ENCODE peak calls at places on chromosomes 6 and 20, in five cellular contexts. L, P, C, H and X are unnamed samples.

GRCh38 chr6:2940010-2940850 is 31.1 kb downstream of the SERPINB6 start:
- DNase-seq in L (no peak), P (peak; percentile 53), C (peak; percentile 25), H (peak; percentile 42), X (peak; percentile 75)

GRCh38 chr6:156889469-156889868 is 112.3 kb downstream of the ARID1B start:
- DNase-seq in L (no peak), P (no peak), C (no peak), H (no peak), X (no peak)

GRCh38 chr6:44275749-44276648 is 5.7 kb downstream of the TMEM151B start:
- DNase-seq in L (no peak), P (no peak), C (no peak), H (no peak), X (no peak)

GRCh38 chr20:41392871-41393704 is 26.5 kb upstream of the EMILIN3 start:
- DNase-seq in L (no peak), P (peak; percentile 66), C (peak; percentile 32), H (no peak), X (no peak)

GRCh38 chr6:74578339-74578738 is 627.5 kb downstream of the COL12A1 start:
- DNase-seq in L (no peak), P (no peak), C (no peak), H (no peak), X (no peak)

GRCh38 chr6:73640179-73640750 is 13.5 kb downstream of the SLC17A5 start:
- DNase-seq in L (no peak), P (no peak), C (no peak), H (no peak), X (no peak)

GRCh38 chr6:153210083-153210482 is 79.0 kb upstream of the RGS17 start:
- DNase-seq in L (no peak), P (no peak), C (no peak), H (no peak), X (no peak)

GRCh38 chr6:39849764-39850163 is 57.6 kb downstream of the DAAM2 start:
- DNase-seq in L (no peak), P (no peak), C (no peak), H (peak; percentile 46), X (no peak)

GRCh38 chr6:504446-504980 is 113.0 kb downstream of the IRF4 start:
- DNase-seq in L (no peak), P (no peak), C (no peak), H (no peak), X (no peak)

GRCh38 chr20:38534756-38535155 is 46.2 kb upstream of the ADIG start:
- DNase-seq in L (no peak), P (no peak), C (no peak), H (no peak), X (no peak)

GRCh38 chr20:59190509-59190908 is 26.9 kb downstream of the ZNF831 start:
- DNase-seq in L (no peak), P (peak; percentile 54), C (no peak), H (no peak), X (no peak)

GRCh38 chr20:57435498-57436222 is 44.5 kb downstream of the RBM38 start:
- DNase-seq in L (peak; percentile 74), P (no peak), C (peak; percentile 82), H (peak; percentile 64), X (peak; percentile 73)

GRCh38 chr20:10490706-10491105 is 55.6 kb downstream of the SLX4IP start:
- DNase-seq in L (no peak), P (no peak), C (no peak), H (no peak), X (no peak)

GRCh38 chr20:62907377-62908317 is 18.7 kb downstream of the DIDO1 start:
- DNase-seq in L (no peak), P (no peak), C (no peak), H (no peak), X (no peak)

GRCh38 chr6:10422282-10423034 is 7.6 kb upstream of the TFAP2A start:
- DNase-seq in L (no peak), P (no peak), C (no peak), H (no peak), X (no peak)

GRCh38 chr6:136317023-136317649 is 27.5 kb upstream of the BCLAF1 start:
- DNase-seq in L (peak; percentile 63), P (no peak), C (peak; percentile 59), H (peak; percentile 52), X (peak; percentile 73)

GRCh38 chr6:12343440-12344162 is 53.4 kb downstream of the EDN1 start:
- DNase-seq in L (peak; percentile 63), P (no peak), C (peak; percentile 86), H (peak; percentile 82), X (peak; percentile 78)

GRCh38 chr6:167393731-167394130 is 68.8 kb downstream of the TTLL2 start:
- DNase-seq in L (no peak), P (no peak), C (no peak), H (peak; percentile 8), X (peak; percentile 15)

GRCh38 chr20:51563597-51564332 is 21.2 kb upstream of the NFATC2 start:
- DNase-seq in L (peak; percentile 38), P (peak; percentile 90), C (peak; percentile 37), H (peak; percentile 79), X (peak; percentile 67)

GRCh38 chr20:47544852-47545251 is 43.2 kb downstream of the NCOA3 start:
- DNase-seq in L (no peak), P (no peak), C (no peak), H (no peak), X (no peak)

GRCh38 chr6:84872996-84873395 is 108.6 kb upstream of the TBX18 start:
- DNase-seq in L (no peak), P (no peak), C (no peak), H (no peak), X (no peak)

GRCh38 chr6:151242420-151242841 is 2.7 kb downstream of the AKAP12 start:
- DNase-seq in L (no peak), P (no peak), C (no peak), H (no peak), X (no peak)

GRCh38 chr6:144417686-144418085 is 132.6 kb downstream of the UTRN start:
- DNase-seq in L (no peak), P (no peak), C (no peak), H (no peak), X (no peak)

GRCh38 chr6:130547723-130548122 is 181.9 kb downstream of the TMEM200A start:
- DNase-seq in L (no peak), P (no peak), C (no peak), H (no peak), X (no peak)

GRCh38 chr6:69976591-69977090 is 110.3 kb downstream of the COL19A1 start:
- DNase-seq in L (no peak), P (no peak), C (no peak), H (no peak), X (no peak)

DNA sequence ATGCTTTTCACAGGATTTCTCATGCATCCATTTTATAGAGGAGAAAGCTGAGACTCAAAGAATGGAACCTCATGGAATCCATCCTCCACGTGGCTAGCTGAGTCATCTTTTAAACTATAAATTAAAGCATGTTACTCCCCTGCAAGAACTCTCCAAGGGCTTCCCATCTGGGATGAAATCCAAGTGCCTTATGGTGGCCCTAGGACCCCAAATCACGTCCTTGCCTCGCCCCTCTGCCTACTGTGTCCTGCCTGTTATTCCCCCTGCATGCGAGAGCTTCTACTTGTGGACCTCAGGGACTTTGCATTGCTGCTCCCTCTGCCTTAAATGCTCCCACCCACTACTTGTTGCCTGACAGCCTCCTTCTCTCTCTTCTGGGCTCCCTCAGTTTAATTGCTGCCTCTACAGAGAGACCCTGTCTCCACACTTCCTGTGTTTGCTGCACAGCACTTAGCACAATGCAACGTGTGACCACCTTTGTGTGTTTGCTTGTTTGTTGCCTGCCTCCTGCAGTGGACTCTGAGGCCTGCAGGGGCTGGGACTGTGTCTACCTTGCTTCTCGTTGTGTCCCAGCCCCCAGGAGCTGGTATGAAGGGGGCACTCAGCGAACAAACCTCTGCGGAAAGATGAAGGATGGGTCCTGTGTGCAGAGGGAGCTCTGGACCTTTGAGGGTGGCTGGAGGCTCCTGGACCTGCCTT is 39.4 kb downstream of the TOX2 start:
- DNase-seq in L (no peak), P (no peak), C (no peak), H (no peak), X (no peak)
- H3K4me1 ChIP-seq in L (peaks cover 11% of the 10 kb centered on the region), P (peaks cover 19% of the 10 kb centered on the region), C (peaks cover 83% of the 10 kb centered on the region), H (no peaks in the 10 kb centered on the region), X (peaks cover 22% of the 10 kb centered on the region)

GRCh38 chr6:131946404-131946991 is 4.7 kb downstream of the CCN2 start:
- DNase-seq in L (no peak), P (no peak), C (no peak), H (no peak), X (no peak)

GRCh38 chr6:131948692-131949614 is 2.2 kb downstream of the CCN2 start:
- DNase-seq in L (no peak), P (no peak), C (no peak), H (no peak), X (no peak)

GRCh38 chr6:131945971-131946370 is 5.2 kb downstream of the CCN2 start:
- DNase-seq in L (no peak), P (no peak), C (no peak), H (no peak), X (no peak)

GRCh38 chr6:131948221-131948661 is 2.9 kb downstream of the CCN2 start:
- DNase-seq in L (no peak), P (no peak), C (no peak), H (no peak), X (no peak)

DNA sequence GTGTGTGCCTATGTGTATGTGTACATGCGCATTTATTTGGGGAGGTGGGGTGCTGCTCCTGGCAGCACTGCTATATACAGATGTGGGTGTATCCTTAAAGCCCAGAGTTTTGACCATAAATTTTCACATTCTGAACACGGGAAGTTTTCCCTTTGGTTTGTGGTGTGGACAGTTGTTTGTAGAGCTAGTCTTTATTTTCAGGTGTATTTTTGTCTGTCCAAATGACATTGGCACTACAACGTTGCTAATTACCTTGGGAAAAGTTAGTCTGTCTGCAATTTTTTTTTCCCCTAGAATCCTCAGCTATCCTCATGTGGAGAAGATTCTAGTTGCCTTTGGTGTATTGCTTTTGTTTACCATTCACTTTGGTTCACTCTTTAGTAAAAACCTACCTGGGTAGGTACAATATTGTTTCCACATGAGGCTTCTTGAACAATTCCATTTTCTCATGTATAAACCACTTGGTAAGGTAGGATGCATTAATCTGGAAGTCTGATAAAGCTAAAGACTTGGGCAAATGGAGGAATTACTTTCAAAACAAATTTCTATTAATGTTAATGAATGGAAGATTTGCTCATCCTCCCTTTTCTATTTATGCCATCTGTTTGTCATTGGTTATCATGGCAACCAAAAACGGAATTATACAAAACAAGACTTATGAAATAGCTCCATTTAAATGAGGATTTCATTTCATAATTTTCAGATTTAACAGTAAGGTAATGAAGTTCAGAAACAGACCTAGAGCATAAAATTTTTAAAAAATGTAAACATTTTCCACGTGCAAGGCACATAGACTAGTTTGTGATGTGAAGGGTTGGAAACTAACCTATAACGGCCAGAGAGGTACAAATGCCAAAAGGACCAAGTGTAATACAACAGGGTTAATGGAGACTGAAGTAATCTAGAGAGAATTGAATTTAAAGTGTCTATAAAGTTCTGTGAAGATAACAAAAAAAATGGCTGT is 3.9 kb downstream of the CCN2 start:
- DNase-seq in L (no peak), P (no peak), C (no peak), H (no peak), X (no peak)
- H3K4me3 ChIP-seq in L (no peak overlapping the region), P (peak overlapping the region; percentile 73), C (no peak overlapping the region), H (no peak overlapping the region), X (no peak overlapping the region)

GRCh38 chr20:55792049-55792448 is 213.3 kb downstream of the CBLN4 start:
- DNase-seq in L (no peak), P (no peak), C (no peak), H (no peak), X (no peak)
- H3K4me1 ChIP-seq in L (no peaks in the 10 kb centered on the region), P (no peaks in the 10 kb centered on the region), C (no peaks in the 10 kb centered on the region), H (no peaks in the 10 kb centered on the region), X (no peaks in the 10 kb centered on the region)

DNA sequence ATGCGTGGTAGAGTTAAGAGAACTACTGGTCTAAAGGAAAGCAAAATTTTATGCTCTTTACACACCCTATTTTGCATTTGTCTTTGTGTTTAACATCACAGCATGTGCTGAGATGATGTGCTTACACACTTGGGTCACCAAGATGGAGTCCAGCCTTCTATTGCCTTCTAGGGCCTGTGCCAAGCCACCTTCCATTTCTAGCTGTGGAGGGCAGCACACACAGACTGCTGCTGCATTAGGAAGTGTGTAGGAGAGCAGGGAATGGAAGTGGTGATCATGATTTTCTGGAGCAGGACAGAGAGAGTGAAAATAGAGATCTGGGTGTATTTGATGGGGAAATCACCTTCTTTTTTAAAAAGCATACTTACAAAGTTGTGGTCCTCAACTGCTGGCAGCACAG is 191.6 kb downstream of the SOX4 start:
- DNase-seq in L (no peak), P (no peak), C (no peak), H (no peak), X (no peak)
- H3K4me3 ChIP-seq in L (no peak overlapping the region), P (no peak overlapping the region), C (no peak overlapping the region), H (no peak overlapping the region), X (no peak overlapping the region)